ENCODE peak calls at places on chromosomes 1 and 21, in six cellular contexts. T, E, F, Z, C and Y are unnamed samples.

GRCh38 chr1:1099506-1100183 is 16.2 kb downstream of the C1orf159 start:
- DNase-seq in T (no peak), E (no peak), F (no peak), Z (no peak), C (no peak), Y (no peak)

GRCh38 chr1:47906009-47906432 is 91.2 kb downstream of the TRABD2B start:
- DNase-seq in T (no peak), E (no peak), F (no peak), Z (no peak), C (peak), Y (peak)

GRCh38 chr1:10773851-10774614 is 22.4 kb downstream of the CASZ1 start:
- DNase-seq in T (no peak), E (no peak), F (no peak), Z (no peak), C (no peak), Y (no peak)

GRCh38 chr1:224710196-224710595 is 94.1 kb downstream of the CNIH3 start:
- DNase-seq in T (no peak), E (no peak), F (no peak), Z (no peak), C (no peak), Y (no peak)

GRCh38 chr1:170537798-170538503 is 6.0 kb downstream of the GORAB start:
- DNase-seq in T (no peak), E (no peak), F (no peak), Z (no peak), C (peak), Y (peak)

GRCh38 chr1:230790026-230790425 is 42.8 kb downstream of the CAPN9 start:
- DNase-seq in T (no peak), E (no peak), F (no peak), Z (no peak), C (no peak), Y (no peak)

GRCh38 chr1:27400035-27400962 is 7.9 kb downstream of the GPR3 start:
- DNase-seq in T (no peak), E (no peak), F (no peak), Z (no peak), C (no peak), Y (no peak)

GRCh38 chr1:229537894-229538293 is 20.6 kb downstream of the ABCB10 start:
- DNase-seq in T (no peak), E (no peak), F (no peak), Z (no peak), C (no peak), Y (no peak)

GRCh38 chr1:153598309-153599172 is 14.4 kb downstream of the S100A16 start:
- DNase-seq in T (peak), E (peak), F (no peak), Z (no peak), C (no peak), Y (peak)

GRCh38 chr1:53108646-53109580 is 33.5 kb downstream of the SLC1A7 start:
- DNase-seq in T (no peak), E (no peak), F (no peak), Z (no peak), C (no peak), Y (no peak)

GRCh38 chr1:158506369-158506987 is 34.5 kb downstream of the OR10R2 start:
- DNase-seq in T (peak), E (peak), F (no peak), Z (peak), C (peak), Y (peak)

GRCh38 chr1:60990719-60991100 is 91.7 kb upstream of the NFIA start:
- DNase-seq in T (no peak), E (no peak), F (no peak), Z (no peak), C (no peak), Y (no peak)

GRCh38 chr1:89358287-89358893 is 5.5 kb upstream of the GBP6 start:
- DNase-seq in T (peak), E (peak), F (peak), Z (peak), C (peak), Y (peak)

GRCh38 chr1:33036051-33036525 is 595 bp downstream of the AK2 start:
- DNase-seq in T (no peak), E (no peak), F (peak), Z (peak), C (peak), Y (peak)

GRCh38 chr1:36446261-36446660 is 4.0 kb downstream of the OSCP1 start:
- DNase-seq in T (peak), E (peak), F (no peak), Z (peak), C (peak), Y (no peak)

GRCh38 chr1:177862916-177863315 is 106.9 kb downstream of the SEC16B start:
- DNase-seq in T (no peak), E (no peak), F (no peak), Z (no peak), C (no peak), Y (no peak)

GRCh38 chr21:25466470-25466869 is 140.8 kb downstream of the MRPL39 start:
- DNase-seq in T (no peak), E (no peak), F (no peak), Z (no peak), C (no peak), Y (no peak)

GRCh38 chr1:201299968-201300367 is 16.7 kb downstream of the PKP1 start:
- DNase-seq in T (no peak), E (no peak), F (peak), Z (no peak), C (no peak), Y (no peak)

GRCh38 chr1:154999651-155000474 is 2.7 kb upstream of the ZBTB7B start:
- DNase-seq in T (peak), E (peak), F (no peak), Z (peak), C (peak), Y (peak)

GRCh38 chr1:23902611-23903278 is 10.4 kb downstream of the CNR2 start:
- DNase-seq in T (peak), E (peak), F (no peak), Z (no peak), C (no peak), Y (no peak)

GRCh38 chr1:9361630-9362256 is 69.0 kb downstream of the SPSB1 start:
- DNase-seq in T (no peak), E (no peak), F (no peak), Z (no peak), C (no peak), Y (no peak)

GRCh38 chr1:193448682-193449461 is 262.5 kb upstream of the B3GALT2 start:
- DNase-seq in T (no peak), E (no peak), F (no peak), Z (no peak), C (no peak), Y (no peak)

GRCh38 chr1:77975907-77976306 is 3.0 kb downstream of the FUBP1 start:
- DNase-seq in T (no peak), E (no peak), F (no peak), Z (no peak), C (no peak), Y (peak)

GRCh38 chr1:30652151-30652915 is 71.1 kb downstream of the MATN1 start:
- DNase-seq in T (no peak), E (no peak), F (no peak), Z (no peak), C (no peak), Y (no peak)

GRCh38 chr1:9397984-9398526 is 105.4 kb downstream of the SPSB1 start:
- DNase-seq in T (no peak), E (no peak), F (no peak), Z (no peak), C (no peak), Y (peak)

GRCh38 chr1:35287807-35288640 is 19.5 kb downstream of the ZMYM4 start:
- DNase-seq in T (no peak), E (no peak), F (no peak), Z (no peak), C (no peak), Y (peak)

GRCh38 chr1:231550448-231550781 is 21.9 kb downstream of the TSNAX start:
- DNase-seq in T (no peak), E (no peak), F (peak), Z (peak), C (peak), Y (no peak)

GRCh38 chr1:3244025-3244424 is 175.0 kb downstream of the PRDM16 start:
- DNase-seq in T (no peak), E (no peak), F (no peak), Z (no peak), C (no peak), Y (no peak)

GRCh38 chr1:158180741-158181576 is at the start of gene CD1D:
- DNase-seq in T (peak), E (peak), F (no peak), Z (no peak), C (no peak), Y (no peak)

GRCh38 chr1:43549921-43550597 is 19.4 kb downstream of the PTPRF start:
- DNase-seq in T (peak), E (peak), F (no peak), Z (peak), C (no peak), Y (no peak)

GRCh38 chr1:203328714-203329122 is 22.2 kb downstream of the FMOD start:
- DNase-seq in T (peak), E (no peak), F (no peak), Z (peak), C (peak), Y (no peak)

GRCh38 chr1:76262591-76262990 is 188.0 kb downstream of the ST6GALNAC3 start:
- DNase-seq in T (no peak), E (no peak), F (no peak), Z (no peak), C (no peak), Y (no peak)

GRCh38 chr1:245234217-245235120 is 79.7 kb downstream of the KIF26B start:
- DNase-seq in T (peak), E (peak), F (no peak), Z (no peak), C (no peak), Y (no peak)

GRCh38 chr1:166766942-166767341 is 72.3 kb upstream of the POGK start:
- DNase-seq in T (no peak), E (no peak), F (no peak), Z (no peak), C (no peak), Y (no peak)

GRCh38 chr1:25245809-25246599 is 1.2 kb downstream of the RSRP1 start:
- DNase-seq in T (no peak), E (no peak), F (peak), Z (peak), C (peak), Y (peak)

GRCh38 chr21:46119565-46120271 is 21.8 kb downstream of the COL6A2 start:
- DNase-seq in T (peak), E (no peak), F (no peak), Z (no peak), C (no peak), Y (no peak)

DNA sequence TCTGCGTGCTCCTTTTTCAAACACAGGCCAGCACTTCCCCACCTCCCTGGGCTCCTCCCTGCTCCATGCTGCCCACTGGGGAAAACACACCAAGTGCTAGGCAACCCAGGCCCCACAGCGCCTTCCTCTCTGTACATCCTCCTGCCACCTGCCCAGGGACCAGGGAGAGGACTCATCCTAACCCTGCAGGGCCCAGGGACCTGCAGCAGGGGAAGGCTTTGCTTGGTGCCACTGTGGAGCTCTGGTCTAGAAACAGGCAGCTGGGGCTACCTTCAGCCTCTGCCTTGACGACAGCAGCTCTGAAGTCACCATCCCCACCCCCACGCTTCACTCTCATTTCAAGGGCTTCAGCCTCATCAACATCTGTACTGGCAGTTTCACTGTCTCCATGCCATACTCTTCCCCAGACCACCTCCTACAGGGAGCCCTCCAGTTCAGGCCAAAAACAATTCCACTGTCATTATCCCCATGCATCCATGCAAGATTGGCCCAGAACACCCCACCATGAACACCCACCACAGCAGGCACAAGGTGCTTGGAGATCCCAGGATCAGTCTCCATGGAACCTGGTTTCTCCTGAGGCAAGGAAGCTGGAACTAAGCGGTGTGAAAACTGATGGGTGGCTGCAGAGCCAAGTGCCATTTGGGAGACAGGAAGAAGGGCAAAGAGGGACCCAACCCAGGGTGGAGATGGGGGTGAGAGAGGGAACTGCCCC is 1.1 kb downstream of the IGSF8 start:
- DNase-seq in T (no peak), E (no peak), F (no peak), Z (no peak), C (no peak), Y (peak)
- TF ChIP-seq JUN in T (no peak), E (no peak), F (no peak), Z (no peak), C (no peak), Y (no peak)

GRCh38 chr1:94272388-94272787 is 35.0 kb upstream of the ARHGAP29 start:
- DNase-seq in T (no peak), E (no peak), F (no peak), Z (no peak), C (no peak), Y (no peak)

GRCh38 chr1:94274561-94274960 is 37.2 kb upstream of the ARHGAP29 start:
- DNase-seq in T (no peak), E (no peak), F (no peak), Z (no peak), C (no peak), Y (no peak)

GRCh38 chr1:94271373-94271772 is 34.0 kb upstream of the ARHGAP29 start:
- DNase-seq in T (no peak), E (no peak), F (no peak), Z (no peak), C (no peak), Y (no peak)

GRCh38 chr1:94275116-94275515 is 37.7 kb upstream of the ARHGAP29 start:
- DNase-seq in T (no peak), E (no peak), F (no peak), Z (no peak), C (no peak), Y (no peak)

GRCh38 chr1:94273111-94273510 is 35.7 kb upstream of the ARHGAP29 start:
- DNase-seq in T (no peak), E (no peak), F (no peak), Z (no peak), C (no peak), Y (no peak)
- TF ChIP-seq JUN in T (no peak), E (no peak), F (no peak), Z (no peak), C (no peak), Y (no peak)

DNA sequence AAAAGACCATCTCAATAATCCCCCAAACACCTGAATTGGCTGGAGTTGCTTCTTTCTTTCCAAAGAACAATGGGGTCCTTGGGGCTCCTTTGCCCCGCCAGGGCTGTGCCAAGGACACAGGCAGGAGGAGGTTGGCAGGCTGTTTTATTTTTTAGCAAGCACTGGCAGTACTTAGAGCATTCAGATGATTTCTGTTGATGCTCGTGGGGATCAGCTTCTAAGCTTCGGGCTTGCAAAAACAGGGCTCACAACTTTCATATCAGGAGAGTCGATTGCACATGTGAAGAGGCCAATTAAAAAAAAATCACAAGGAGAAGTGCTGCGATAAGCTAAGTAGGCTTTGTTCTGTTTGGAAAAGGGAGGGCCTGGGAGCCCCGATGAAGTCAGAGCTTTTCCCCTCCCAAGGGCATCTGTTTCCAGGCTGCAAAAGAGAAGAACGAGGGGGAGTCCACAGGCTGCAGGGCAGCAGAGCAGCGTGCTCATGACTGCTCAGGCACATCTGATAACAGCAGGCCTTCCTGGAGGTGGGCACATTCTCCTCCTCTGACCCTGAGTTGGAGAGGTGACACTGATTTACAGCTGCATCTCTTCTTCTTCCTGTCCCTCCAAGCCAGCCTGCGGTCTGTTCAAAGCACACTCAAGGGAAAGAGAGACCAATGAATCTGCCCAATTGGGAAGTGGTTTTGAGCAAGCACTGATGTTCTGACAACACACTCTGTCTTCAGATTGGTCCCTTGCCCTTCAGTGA is 27.3 kb upstream of the BCAR3 start:
- DNase-seq in T (no peak), E (no peak), F (no peak), Z (no peak), C (no peak), Y (peak)
- TF ChIP-seq JUN in T (no peak), E (no peak), F (no peak), Z (no peak), C (no peak), Y (no peak)

GRCh38 chr1:219206350-219206749 is 32.7 kb downstream of the LYPLAL1 start:
- DNase-seq in T (no peak), E (no peak), F (no peak), Z (no peak), C (no peak), Y (no peak)
- TF ChIP-seq JUN in T (no peak), E (no peak), F (no peak), Z (no peak), C (no peak), Y (no peak)

DNA sequence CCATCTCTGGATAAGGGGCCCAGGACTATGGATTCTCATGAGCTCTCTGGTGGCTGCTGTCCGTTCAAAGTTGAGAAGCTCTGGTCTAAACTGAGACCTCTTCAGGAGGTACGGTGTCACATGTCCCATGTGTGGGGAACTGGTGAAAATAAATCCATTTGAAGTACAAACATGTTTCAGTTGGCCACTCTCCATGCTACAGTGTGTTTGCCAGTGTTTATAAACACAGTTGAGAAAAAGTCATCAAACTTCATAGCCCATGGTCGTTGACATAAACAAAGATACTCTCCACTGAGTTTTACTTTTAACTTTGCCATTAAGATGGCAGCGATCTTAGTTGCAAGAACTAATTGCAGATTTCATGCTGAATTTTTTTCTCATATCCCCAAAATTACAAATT is 72.8 kb downstream of the PSMG1 start:
- DNase-seq in T (no peak), E (no peak), F (no peak), Z (no peak), C (no peak), Y (no peak)
- TF ChIP-seq JUN in T (no peak), E (no peak), F (no peak), Z (no peak), C (no peak), Y (no peak)

DNA sequence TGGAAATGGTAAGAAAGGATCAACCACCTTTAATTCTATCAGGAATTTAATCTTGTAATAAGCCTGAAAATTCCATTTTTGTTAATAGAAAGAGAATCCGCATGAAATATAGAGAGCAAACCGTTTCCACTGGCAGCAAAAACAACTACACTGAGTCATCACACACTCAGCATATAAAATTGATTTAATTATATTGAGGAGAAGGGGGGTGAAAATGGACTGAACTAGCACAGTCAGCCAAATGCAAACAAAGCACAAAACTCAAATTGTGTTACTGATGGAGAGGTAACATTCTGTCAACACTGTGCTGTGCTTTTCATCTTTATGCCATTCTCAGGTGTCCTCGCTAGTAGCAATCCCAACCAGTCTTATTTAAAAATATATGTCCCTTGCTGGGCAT is 1583.9 kb downstream of the MRPL39 start:
- DNase-seq in T (no peak), E (no peak), F (no peak), Z (no peak), C (no peak), Y (peak)
- TF ChIP-seq JUN in T (no peak), E (no peak), F (no peak), Z (no peak), C (no peak), Y (no peak)

GRCh38 chr1:7658127-7658498 is 113.0 kb upstream of the VAMP3 start:
- DNase-seq in T (no peak), E (no peak), F (no peak), Z (no peak), C (no peak), Y (no peak)
- TF ChIP-seq JUN in T (no peak), E (no peak), F (no peak), Z (no peak), C (no peak), Y (no peak)